ENCODE peak calls at places on chromosomes 7 and 10, in seven cellular contexts. One of them, this sample, is unnamed.

GRCh38 chr10:90583416-90583815 is 274.4 kb downstream of the HTR7 start:
- DNase-seq in prostate gland: no peak
- DNase-seq in tibial nerve: no peak
- DNase-seq in esophagus squamous epithelium: no peak
- DNase-seq in HCT116: no peak
- DNase-seq in body of pancreas: no peak
- DNase-seq in ovary: no peak
- DNase-seq in this sample: no peak

GRCh38 chr7:80095545-80095944 is 39.1 kb upstream of the GNAI1 start:
- DNase-seq in ovary: no peak
- DNase-seq in body of pancreas: no peak
- DNase-seq in tibial nerve: peak
- DNase-seq in esophagus squamous epithelium: no peak
- DNase-seq in prostate gland: no peak
- DNase-seq in HCT116: no peak
- DNase-seq in this sample: peak

GRCh38 chr7:43639858-43640491 is 57.1 kb downstream of the STK17A start:
- DNase-seq in prostate gland: no peak
- DNase-seq in HCT116: no peak
- DNase-seq in tibial nerve: peak
- DNase-seq in ovary: peak
- DNase-seq in esophagus squamous epithelium: no peak
- DNase-seq in body of pancreas: peak
- DNase-seq in this sample: no peak

GRCh38 chr10:85645097-85645496 is 721.5 kb downstream of the GRID1 start:
- DNase-seq in body of pancreas: no peak
- DNase-seq in tibial nerve: peak
- DNase-seq in prostate gland: no peak
- DNase-seq in ovary: no peak
- DNase-seq in esophagus squamous epithelium: no peak
- DNase-seq in HCT116: no peak
- DNase-seq in this sample: no peak

GRCh38 chr7:26685636-26686035 is 178.8 kb downstream of the SKAP2 start:
- DNase-seq in esophagus squamous epithelium: no peak
- DNase-seq in tibial nerve: no peak
- DNase-seq in prostate gland: no peak
- DNase-seq in body of pancreas: no peak
- DNase-seq in HCT116: no peak
- DNase-seq in ovary: no peak
- DNase-seq in this sample: no peak

GRCh38 chr7:151134743-151135524 is 32.6 kb downstream of the GBX1 start:
- DNase-seq in ovary: no peak
- DNase-seq in HCT116: no peak
- DNase-seq in esophagus squamous epithelium: no peak
- DNase-seq in body of pancreas: no peak
- DNase-seq in prostate gland: no peak
- DNase-seq in tibial nerve: no peak
- DNase-seq in this sample: no peak

GRCh38 chr10:73253226-73253557 is 748 bp upstream of the MRPS16 start:
- DNase-seq in tibial nerve: no peak
- DNase-seq in esophagus squamous epithelium: no peak
- DNase-seq in HCT116: no peak
- DNase-seq in prostate gland: no peak
- DNase-seq in ovary: no peak
- DNase-seq in body of pancreas: no peak
- DNase-seq in this sample: peak

GRCh38 chr7:81684513-81685262 is 85.2 kb downstream of the HGF start:
- DNase-seq in HCT116: peak
- DNase-seq in esophagus squamous epithelium: peak
- DNase-seq in ovary: peak
- DNase-seq in prostate gland: peak
- DNase-seq in body of pancreas: peak
- DNase-seq in tibial nerve: peak
- DNase-seq in this sample: peak

GRCh38 chr10:33027088-33027487 is 69.1 kb upstream of the ITGB1 start:
- DNase-seq in ovary: no peak
- DNase-seq in HCT116: no peak
- DNase-seq in esophagus squamous epithelium: no peak
- DNase-seq in prostate gland: no peak
- DNase-seq in body of pancreas: no peak
- DNase-seq in tibial nerve: no peak
- DNase-seq in this sample: no peak

GRCh38 chr7:98265841-98266271 is 13.8 kb upstream of the TECPR1 start:
- DNase-seq in tibial nerve: no peak
- DNase-seq in ovary: no peak
- DNase-seq in esophagus squamous epithelium: no peak
- DNase-seq in body of pancreas: no peak
- DNase-seq in prostate gland: no peak
- DNase-seq in HCT116: no peak
- DNase-seq in this sample: no peak

GRCh38 chr7:29527709-29528108 is 35.9 kb upstream of the PRR15 start:
- DNase-seq in tibial nerve: no peak
- DNase-seq in esophagus squamous epithelium: no peak
- DNase-seq in prostate gland: no peak
- DNase-seq in body of pancreas: no peak
- DNase-seq in HCT116: no peak
- DNase-seq in ovary: no peak
- DNase-seq in this sample: no peak

GRCh38 chr10:66990431-66990830 is 64.6 kb downstream of the LRRTM3 start:
- DNase-seq in esophagus squamous epithelium: no peak
- DNase-seq in tibial nerve: no peak
- DNase-seq in ovary: no peak
- DNase-seq in HCT116: no peak
- DNase-seq in prostate gland: no peak
- DNase-seq in body of pancreas: no peak
- DNase-seq in this sample: no peak

DNA sequence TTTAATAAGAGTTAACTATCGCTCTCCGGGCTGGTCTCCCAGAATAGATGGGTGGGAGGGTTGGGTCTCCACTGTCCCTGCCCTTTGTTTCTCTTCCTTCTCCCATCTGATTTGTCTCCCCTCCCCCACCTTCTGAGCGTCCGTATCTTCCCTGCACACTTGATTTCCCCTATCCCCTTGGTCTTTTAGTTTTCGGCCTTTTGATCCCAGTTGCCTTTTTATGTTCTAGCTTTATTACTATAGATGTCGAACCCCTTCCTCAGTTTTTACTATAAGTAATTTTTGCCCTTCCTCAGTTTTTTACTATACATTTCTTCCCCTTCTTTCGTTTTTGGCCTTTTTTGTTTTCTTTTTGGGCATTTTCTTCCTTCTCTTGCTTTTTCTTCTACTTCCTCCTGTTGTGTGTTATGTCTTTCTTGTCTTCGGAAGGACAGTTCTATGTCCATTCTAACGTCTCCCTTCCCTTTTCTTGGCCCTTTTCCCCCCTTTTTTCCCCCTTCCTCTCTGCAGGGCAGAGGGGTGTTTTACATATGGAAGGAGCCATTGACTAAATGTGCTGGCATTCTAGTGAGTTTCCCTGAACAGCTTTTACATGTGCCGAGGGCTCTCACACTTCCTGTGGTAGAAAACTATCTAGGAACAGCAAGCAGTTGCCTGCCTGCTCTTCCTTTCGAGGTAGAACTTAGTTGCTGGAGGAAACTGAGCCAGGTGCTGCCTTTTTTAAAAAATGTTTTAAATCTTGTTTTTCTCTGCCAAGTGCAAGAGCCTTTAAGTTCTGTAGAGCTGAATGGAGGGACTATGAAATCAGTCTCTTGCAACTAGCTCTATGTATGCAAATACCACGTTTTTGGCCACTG is 2.8 kb downstream of the TET1 start:
- DNase-seq in tibial nerve: peak
- DNase-seq in HCT116: no peak
- DNase-seq in esophagus squamous epithelium: no peak
- DNase-seq in prostate gland: no peak
- DNase-seq in body of pancreas: no peak
- DNase-seq in ovary: no peak
- DNase-seq in this sample: peak
- TF ChIP-seq POLR2A in tibial nerve: no peak
- TF ChIP-seq POLR2A in HCT116: no peak
- TF ChIP-seq POLR2A in esophagus squamous epithelium: no peak
- TF ChIP-seq POLR2A in prostate gland: no peak
- TF ChIP-seq POLR2A in body of pancreas: no peak
- TF ChIP-seq POLR2A in ovary: no peak
- TF ChIP-seq POLR2A in this sample: no peak

GRCh38 chr10:110357252-110357780 is 52.6 kb upstream of the SMNDC1 start:
- DNase-seq in prostate gland: no peak
- DNase-seq in tibial nerve: no peak
- DNase-seq in HCT116: peak
- DNase-seq in ovary: peak
- DNase-seq in esophagus squamous epithelium: no peak
- DNase-seq in body of pancreas: no peak
- DNase-seq in this sample: no peak
- TF ChIP-seq POLR2A in prostate gland: no peak
- TF ChIP-seq POLR2A in tibial nerve: no peak
- TF ChIP-seq POLR2A in HCT116: no peak
- TF ChIP-seq POLR2A in ovary: no peak
- TF ChIP-seq POLR2A in esophagus squamous epithelium: no peak
- TF ChIP-seq POLR2A in body of pancreas: no peak
- TF ChIP-seq POLR2A in this sample: no peak

GRCh38 chr10:5888843-5889623 is 660 bp downstream of the ANKRD16 start:
- DNase-seq in body of pancreas: peak
- DNase-seq in HCT116: no peak
- DNase-seq in tibial nerve: no peak
- DNase-seq in ovary: no peak
- DNase-seq in prostate gland: no peak
- DNase-seq in esophagus squamous epithelium: no peak
- DNase-seq in this sample: peak

GRCh38 chr10:5891009-5891408 is 966 bp downstream of the FBH1 start:
- DNase-seq in ovary: no peak
- DNase-seq in HCT116: no peak
- DNase-seq in prostate gland: no peak
- DNase-seq in esophagus squamous epithelium: no peak
- DNase-seq in tibial nerve: no peak
- DNase-seq in body of pancreas: no peak
- DNase-seq in this sample: peak

GRCh38 chr10:5890519-5890878 is 456 bp downstream of the FBH1 start:
- DNase-seq in tibial nerve: no peak
- DNase-seq in HCT116: no peak
- DNase-seq in prostate gland: no peak
- DNase-seq in body of pancreas: peak
- DNase-seq in esophagus squamous epithelium: no peak
- DNase-seq in ovary: no peak
- DNase-seq in this sample: peak

GRCh38 chr10:5888352-5888751 is 1.3 kb downstream of the ANKRD16 start:
- DNase-seq in prostate gland: no peak
- DNase-seq in body of pancreas: no peak
- DNase-seq in tibial nerve: no peak
- DNase-seq in esophagus squamous epithelium: no peak
- DNase-seq in HCT116: no peak
- DNase-seq in ovary: no peak
- DNase-seq in this sample: peak

GRCh38 chr10:5889624-5890518 is at the start of the genes ANKRD16 and FBH1:
- DNase-seq in prostate gland: peak
- DNase-seq in HCT116: peak
- DNase-seq in tibial nerve: peak
- DNase-seq in ovary: peak
- DNase-seq in esophagus squamous epithelium: peak
- DNase-seq in body of pancreas: peak
- DNase-seq in this sample: peak
- TF ChIP-seq POLR2A in prostate gland: peak
- TF ChIP-seq POLR2A in HCT116: peak
- TF ChIP-seq POLR2A in tibial nerve: peak
- TF ChIP-seq POLR2A in ovary: peak
- TF ChIP-seq POLR2A in esophagus squamous epithelium: peak
- TF ChIP-seq POLR2A in body of pancreas: peak
- TF ChIP-seq POLR2A in this sample: peak

GRCh38 chr7:100546129-100546867 is 7.3 kb downstream of the AGFG2 start:
- DNase-seq in tibial nerve: no peak
- DNase-seq in body of pancreas: peak
- DNase-seq in prostate gland: no peak
- DNase-seq in esophagus squamous epithelium: no peak
- DNase-seq in HCT116: no peak
- DNase-seq in ovary: no peak
- DNase-seq in this sample: no peak

GRCh38 chr7:100544386-100544785 is 5.4 kb downstream of the AGFG2 start:
- DNase-seq in HCT116: no peak
- DNase-seq in tibial nerve: no peak
- DNase-seq in prostate gland: no peak
- DNase-seq in body of pancreas: no peak
- DNase-seq in esophagus squamous epithelium: no peak
- DNase-seq in ovary: no peak
- DNase-seq in this sample: no peak

GRCh38 chr7:100544949-100545635 is 6.1 kb downstream of the AGFG2 start:
- DNase-seq in HCT116: no peak
- DNase-seq in ovary: no peak
- DNase-seq in prostate gland: peak
- DNase-seq in esophagus squamous epithelium: no peak
- DNase-seq in body of pancreas: peak
- DNase-seq in tibial nerve: no peak
- DNase-seq in this sample: no peak

GRCh38 chr7:100546868-100547800 is 8.1 kb downstream of the AGFG2 start:
- DNase-seq in body of pancreas: peak
- DNase-seq in esophagus squamous epithelium: no peak
- DNase-seq in prostate gland: no peak
- DNase-seq in tibial nerve: no peak
- DNase-seq in HCT116: no peak
- DNase-seq in ovary: no peak
- DNase-seq in this sample: no peak

DNA sequence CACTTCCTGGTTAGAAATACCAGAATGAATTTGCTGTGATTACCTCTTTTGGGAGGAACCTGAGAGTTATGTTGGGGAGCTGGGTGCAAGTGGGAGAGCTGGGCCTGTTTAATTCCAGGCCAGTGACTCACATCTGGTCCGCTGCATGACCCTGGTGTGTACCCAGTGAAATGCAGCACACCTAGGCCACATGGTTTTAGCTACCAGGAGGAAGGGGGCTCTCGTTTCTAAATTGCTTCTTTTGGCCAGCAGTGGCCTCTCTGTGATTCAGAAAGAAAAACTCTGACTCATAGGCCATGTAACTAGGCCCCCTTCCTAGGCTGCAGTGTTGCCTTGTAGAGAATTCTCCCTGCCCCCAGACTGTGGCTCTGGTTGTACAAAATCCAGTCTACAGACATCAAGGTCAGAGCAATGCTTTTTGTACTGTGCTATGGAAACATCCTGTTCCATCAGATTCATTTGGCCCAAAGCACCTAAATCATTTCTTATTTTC is 6.7 kb downstream of the AGFG2 start:
- DNase-seq in ovary: peak
- DNase-seq in tibial nerve: peak
- DNase-seq in HCT116: peak
- DNase-seq in esophagus squamous epithelium: no peak
- DNase-seq in body of pancreas: peak
- DNase-seq in prostate gland: peak
- DNase-seq in this sample: no peak
- TF ChIP-seq POLR2A in ovary: no peak
- TF ChIP-seq POLR2A in tibial nerve: no peak
- TF ChIP-seq POLR2A in HCT116: no peak
- TF ChIP-seq POLR2A in esophagus squamous epithelium: no peak
- TF ChIP-seq POLR2A in body of pancreas: no peak
- TF ChIP-seq POLR2A in prostate gland: no peak
- TF ChIP-seq POLR2A in this sample: no peak